ENCODE peak calls at places on chromosomes 16 and 17, in ten cellular contexts. F, A, W, X, C, I, Z, Q, D and O are unnamed samples. For H3K36me3, the result is how much of the 10 kb centered on the place peaks cover.

GRCh38 chr16:65069090-65069489 is 52.8 kb downstream of the CDH11 start:
- DNase-seq in F (no peak), Z (peak), I (no peak), A (no peak), X (no peak), C (no peak), W (no peak), Q (no peak), D (no peak), O (no peak)

GRCh38 chr17:81422776-81423697 is 27.8 kb downstream of the BAHCC1 start:
- DNase-seq in Q (peak), A (peak), Z (peak), D (peak), X (no peak), I (peak), C (peak), F (no peak), W (no peak), O (no peak)

GRCh38 chr17:58306131-58306951 is 22.3 kb downstream of the TSPOAP1 start:
- DNase-seq in I (no peak), X (no peak), F (no peak), C (no peak), W (no peak), A (no peak), Z (no peak), D (no peak), Q (no peak), O (no peak)

GRCh38 chr16:85832578-85833539 is 33.4 kb downstream of the COX4I1 start:
- DNase-seq in Z (no peak), C (no peak), Q (no peak), F (no peak), I (no peak), X (no peak), A (no peak), D (no peak), W (no peak), O (no peak)

GRCh38 chr16:9798474-9798873 is 383.8 kb downstream of the GRIN2A start:
- DNase-seq in A (no peak), X (no peak), Q (no peak), D (no peak), F (no peak), W (no peak), C (no peak), Z (no peak), I (no peak), O (no peak)

GRCh38 chr16:56975714-56976113 is 13.6 kb upstream of the NLRC5 start:
- DNase-seq in F (no peak), D (no peak), X (no peak), Q (no peak), Z (no peak), W (no peak), C (no peak), I (no peak), A (no peak), O (no peak)

GRCh38 chr16:72876981-72877373 is 171.0 kb downstream of the ZFHX3 start:
- DNase-seq in W (no peak), C (no peak), X (no peak), Q (no peak), I (no peak), F (no peak), Z (no peak), A (no peak), D (no peak), O (no peak)

GRCh38 chr17:39357978-39358377 is 43.4 kb downstream of the FBXL20 start:
- DNase-seq in Q (no peak), Z (no peak), A (no peak), C (no peak), W (no peak), I (no peak), F (no peak), X (no peak), D (no peak), O (no peak)

GRCh38 chr16:72261127-72261526 is 89.2 kb upstream of the PMFBP1 start:
- DNase-seq in F (no peak), C (no peak), Q (no peak), A (no peak), Z (no peak), I (no peak), W (no peak), D (no peak), X (no peak), O (no peak)

GRCh38 chr17:30580916-30581315 is 103.7 kb downstream of the GOSR1 start:
- DNase-seq in X (no peak), Z (peak), D (no peak), I (no peak), W (no peak), F (no peak), A (no peak), C (no peak), Q (no peak), O (no peak)

GRCh38 chr16:66651474-66651765 is 45.1 kb downstream of the CMTM4 start:
- DNase-seq in I (no peak), Q (no peak), A (no peak), X (no peak), C (no peak), F (no peak), W (no peak), D (no peak), Z (no peak), O (no peak)

GRCh38 chr16:66618588-66618987 is 14.1 kb downstream of the CMTM3 start:
- DNase-seq in Z (peak), W (no peak), I (no peak), Q (no peak), F (no peak), C (no peak), X (no peak), A (no peak), D (peak), O (no peak)

GRCh38 chr17:53570731-53571130 is 252.0 kb upstream of the KIF2B start:
- DNase-seq in D (no peak), C (no peak), F (no peak), W (no peak), I (no peak), X (no peak), A (no peak), Z (no peak), Q (no peak), O (no peak)

GRCh38 chr16:73064227-73064995 is 16.5 kb upstream of the ZFHX3 start:
- DNase-seq in I (no peak), F (no peak), X (peak), D (peak), W (no peak), C (no peak), Z (peak), A (no peak), Q (peak), O (no peak)

GRCh38 chr17:32118835-32119234 is 23.5 kb upstream of the RHOT1 start:
- DNase-seq in F (no peak), C (no peak), Z (no peak), D (no peak), A (no peak), I (no peak), X (no peak), W (no peak), Q (no peak), O (no peak)

GRCh38 chr17:58329035-58329807 is 626 bp upstream of the TSPOAP1 start:
- DNase-seq in D (peak), W (peak), C (peak), A (peak), Z (no peak), Q (no peak), F (no peak), I (no peak), X (no peak), O (peak)

GRCh38 chr17:43908111-43908721 is 880 bp upstream of the MPP2 start:
- DNase-seq in Z (peak), C (peak), I (peak), F (no peak), X (peak), W (peak), A (peak), Q (peak), D (no peak), O (peak)

GRCh38 chr17:48047741-48048320 is 328 bp upstream of the NFE2L1 start:
- DNase-seq in W (peak), D (peak), X (peak), F (peak), C (peak), A (peak), Z (peak), I (peak), Q (peak), O (peak)

GRCh38 chr16:66750279-66751134 is 902 bp downstream of the DYNC1LI2 start:
- DNase-seq in F (no peak), Q (no peak), A (no peak), C (no peak), I (no peak), Z (peak), D (no peak), X (no peak), W (no peak), O (no peak)

GRCh38 chr17:8537734-8538133 is 92.8 kb downstream of the MYH10 start:
- DNase-seq in X (no peak), Z (no peak), W (no peak), Q (no peak), F (no peak), I (no peak), C (no peak), A (no peak), D (no peak), O (no peak)

GRCh38 chr17:40327735-40328385 is 18.9 kb downstream of the RARA start:
- DNase-seq in Z (peak), F (no peak), W (no peak), C (no peak), I (peak), D (no peak), Q (no peak), X (no peak), A (no peak), O (no peak)

GRCh38 chr16:1945559-1946391 is 2.8 kb upstream of the MSRB1 start:
- DNase-seq in Z (no peak), D (no peak), F (no peak), I (no peak), Q (peak), A (no peak), C (no peak), X (no peak), W (no peak), O (no peak)

GRCh38 chr17:3565143-3565542 is 7.5 kb upstream of the TRPV3 start:
- DNase-seq in D (no peak), I (no peak), W (no peak), X (no peak), F (no peak), Q (no peak), C (no peak), Z (no peak), A (no peak), O (no peak)

GRCh38 chr17:42618442-42619150 is 9.1 kb downstream of the TUBG1 start:
- DNase-seq in C (no peak), F (no peak), A (peak), Q (peak), I (no peak), Z (no peak), D (peak), W (no peak), X (no peak), O (no peak)

GRCh38 chr17:16584273-16584995 is 15.4 kb upstream of the ZNF287 start:
- DNase-seq in Z (peak), Q (peak), X (peak), F (peak), I (peak), C (peak), W (peak), A (peak), D (peak), O (peak)
- H3K4me3 ChIP-seq in Z (peak), Q (peak), X (peak), F (peak), I (peak), C (peak), W (peak), A (no peak), D (peak), O (peak)

GRCh38 chr17:18118633-18118975 is 10.0 kb downstream of the MYO15A start:
- DNase-seq in D (no peak), Z (no peak), W (no peak), I (no peak), Q (no peak), C (no peak), F (no peak), A (no peak), X (no peak), O (no peak)

GRCh38 chr17:18121201-18121600 is 12.6 kb downstream of the MYO15A start:
- DNase-seq in F (no peak), Z (no peak), I (no peak), X (no peak), C (no peak), D (no peak), W (no peak), Q (no peak), A (no peak), O (no peak)

GRCh38 chr17:18119166-18119745 is 10.7 kb downstream of the MYO15A start:
- DNase-seq in D (no peak), I (no peak), Q (no peak), Z (no peak), W (no peak), X (no peak), F (no peak), C (no peak), A (no peak), O (no peak)

GRCh38 chr17:18120461-18121053 is 12.0 kb downstream of the MYO15A start:
- DNase-seq in Q (no peak), D (no peak), I (no peak), C (no peak), F (no peak), X (no peak), A (no peak), W (no peak), Z (no peak), O (no peak)

GRCh38 chr17:18119938-18120337 is 11.4 kb downstream of the MYO15A start:
- DNase-seq in C (no peak), F (no peak), A (no peak), I (no peak), D (no peak), Z (no peak), Q (no peak), X (no peak), W (no peak), O (no peak)
- H3K36me3 ChIP-seq in C (under half), F (under half), A (under half), I (under half), D (under half), Z (under half), Q (under half), X (under half), W (under half), O (under half)

GRCh38 chr17:14296511-14296910 is 4.4 kb upstream of the HS3ST3B1 start:
- DNase-seq in Z (peak), X (no peak), Q (no peak), I (no peak), D (no peak), W (no peak), A (no peak), C (no peak), F (no peak), O (no peak)
- H3K4me3 ChIP-seq in Z (peak), X (no peak), Q (no peak), I (no peak), D (no peak), W (no peak), A (no peak), C (no peak), F (no peak), O (no peak)

GRCh38 chr16:3690991-3691720 is 26.2 kb downstream of the TRAP1 start:
- DNase-seq in C (no peak), A (no peak), X (no peak), Q (no peak), D (no peak), F (no peak), I (no peak), Z (peak), W (no peak), O (no peak)

GRCh38 chr16:3690470-3690918 is 26.8 kb downstream of the TRAP1 start:
- DNase-seq in X (peak), W (peak), Z (peak), A (peak), Q (peak), D (peak), F (peak), C (peak), I (peak), O (peak)

GRCh38 chr16:3689731-3690130 is 27.6 kb downstream of the TRAP1 start:
- DNase-seq in D (no peak), X (no peak), F (no peak), A (no peak), C (no peak), W (no peak), Q (no peak), I (no peak), Z (peak), O (no peak)

GRCh38 chr16:3691778-3692177 is 25.5 kb downstream of the TRAP1 start:
- DNase-seq in Q (no peak), C (no peak), I (no peak), A (no peak), F (no peak), X (no peak), Z (peak), W (no peak), D (no peak), O (no peak)

DNA sequence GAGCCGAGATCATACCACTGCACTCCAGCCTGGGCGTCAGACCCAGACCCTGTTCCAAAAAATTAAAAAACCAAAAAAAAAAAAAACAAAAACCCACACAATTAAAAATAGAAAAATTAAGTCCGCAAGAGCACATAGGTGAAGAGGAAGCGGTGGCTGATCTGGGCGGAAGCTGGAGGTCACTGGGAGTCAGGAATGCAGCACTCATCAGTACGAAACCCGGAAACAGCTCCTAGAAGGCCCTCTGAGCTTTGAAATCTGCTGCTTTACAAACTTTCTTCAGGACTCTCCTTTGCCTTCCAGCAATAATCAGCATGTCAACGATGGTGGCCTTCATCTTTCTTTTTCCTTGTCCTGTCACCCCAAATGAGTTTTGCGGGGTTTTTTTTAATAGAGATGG is 29.5 kb downstream of the TRAP1 start:
- DNase-seq in X (no peak), W (no peak), D (no peak), Q (no peak), F (no peak), Z (no peak), A (no peak), C (no peak), I (no peak), O (no peak)
- H3K36me3 ChIP-seq in X (half or more), W (under half), D (under half), Q (half or more), F (under half), Z (under half), A (half or more), C (under half), I (under half), O (under half)

GRCh38 chr17:66690166-66690565 is 144.8 kb upstream of the CACNG5 start:
- DNase-seq in W (no peak), A (no peak), Q (peak), D (no peak), I (no peak), F (no peak), Z (no peak), C (no peak), X (no peak), O (no peak)

GRCh38 chr17:66695098-66695497 is 139.8 kb upstream of the CACNG5 start:
- DNase-seq in F (no peak), C (no peak), D (no peak), X (no peak), I (no peak), Q (peak), W (no peak), Z (no peak), A (no peak), O (no peak)

GRCh38 chr17:66687570-66688284 is 147.2 kb upstream of the CACNG5 start:
- DNase-seq in C (no peak), Q (no peak), Z (no peak), D (no peak), X (no peak), A (no peak), I (no peak), F (no peak), W (no peak), O (no peak)

GRCh38 chr17:66689192-66689591 is 145.7 kb upstream of the CACNG5 start:
- DNase-seq in I (no peak), F (no peak), Q (no peak), D (no peak), X (no peak), Z (no peak), W (no peak), C (no peak), A (no peak), O (no peak)

GRCh38 chr17:66691644-66692500 is 143.0 kb upstream of the CACNG5 start:
- DNase-seq in Z (peak), X (no peak), C (no peak), A (no peak), W (no peak), I (no peak), D (no peak), Q (peak), F (no peak), O (no peak)
- H3K4me3 ChIP-seq in Z (no peak), X (no peak), C (no peak), A (no peak), W (no peak), I (no peak), D (no peak), Q (no peak), F (no peak), O (no peak)

GRCh38 chr16:30720694-30721093 is 21.7 kb downstream of the SRCAP start:
- DNase-seq in F (no peak), D (no peak), W (no peak), A (no peak), I (no peak), C (no peak), X (no peak), Z (no peak), Q (no peak), O (no peak)

GRCh38 chr16:30720086-30720485 is 21.1 kb downstream of the SRCAP start:
- DNase-seq in C (no peak), Q (no peak), Z (no peak), W (no peak), I (no peak), X (no peak), F (no peak), D (no peak), A (no peak), O (no peak)

GRCh38 chr16:30711712-30712111 is 12.7 kb downstream of the SRCAP start:
- DNase-seq in I (no peak), A (peak), Z (no peak), C (no peak), F (no peak), Q (no peak), D (no peak), W (no peak), X (no peak), O (no peak)

GRCh38 chr16:30710971-30711370 is 12.0 kb downstream of the SRCAP start:
- DNase-seq in D (no peak), A (no peak), C (no peak), X (no peak), F (no peak), W (no peak), Z (peak), I (no peak), Q (no peak), O (no peak)

GRCh38 chr16:30715777-30716445 is 16.9 kb downstream of the SRCAP start:
- DNase-seq in X (no peak), D (no peak), A (no peak), I (no peak), F (no peak), W (peak), Q (no peak), Z (peak), C (no peak), O (peak)
- H3K36me3 ChIP-seq in X (half or more), D (half or more), A (half or more), I (under half), F (half or more), W (half or more), Q (half or more), Z (half or more), C (half or more), O (half or more)

GRCh38 chr17:16442594-16443389 is 27.4 kb downstream of the TRPV2 start:
- DNase-seq in D (no peak), Q (no peak), A (no peak), W (no peak), I (no peak), X (no peak), C (no peak), Z (no peak), F (no peak), O (no peak)
- H3K4me3 ChIP-seq in D (no peak), Q (peak), A (peak), W (no peak), I (no peak), X (no peak), C (no peak), Z (peak), F (no peak), O (no peak)